ENCODE peak calls at places on chromosome 16, in five cellular contexts. One of them, this sample, is unnamed.

GRCh38 chr16:66472961-66473610 is 46.0 kb downstream of the BEAN1 start:
- DNase-seq in dorsolateral prefrontal cortex: no peak
- DNase-seq in CD4-positive, alpha-beta memory T cell: no peak
- DNase-seq in A549: no peak
- DNase-seq in sigmoid colon: peak; percentile 58
- DNase-seq in this sample: no peak

GRCh38 chr16:11612110-11612981 is 25.6 kb upstream of the LITAF start:
- DNase-seq in dorsolateral prefrontal cortex: no peak
- DNase-seq in CD4-positive, alpha-beta memory T cell: no peak
- DNase-seq in A549: no peak
- DNase-seq in sigmoid colon: no peak
- DNase-seq in this sample: no peak

GRCh38 chr16:87326151-87326571 is 9.0 kb upstream of the C16orf95 start:
- DNase-seq in dorsolateral prefrontal cortex: no peak
- DNase-seq in CD4-positive, alpha-beta memory T cell: no peak
- DNase-seq in A549: no peak
- DNase-seq in sigmoid colon: no peak
- DNase-seq in this sample: no peak

GRCh38 chr16:89921699-89922476 is 1.3 kb upstream of the TUBB3 start:
- DNase-seq in dorsolateral prefrontal cortex: peak; percentile 75
- DNase-seq in CD4-positive, alpha-beta memory T cell: no peak
- DNase-seq in A549: peak; percentile 90
- DNase-seq in sigmoid colon: peak; percentile 93
- DNase-seq in this sample: no peak

GRCh38 chr16:17251496-17251895 is 219.3 kb downstream of the XYLT1 start:
- DNase-seq in dorsolateral prefrontal cortex: no peak
- DNase-seq in CD4-positive, alpha-beta memory T cell: no peak
- DNase-seq in A549: no peak
- DNase-seq in sigmoid colon: no peak
- DNase-seq in this sample: no peak

GRCh38 chr16:51237861-51238378 is 86.8 kb upstream of the SALL1 start:
- DNase-seq in dorsolateral prefrontal cortex: no peak
- DNase-seq in CD4-positive, alpha-beta memory T cell: no peak
- DNase-seq in A549: no peak
- DNase-seq in sigmoid colon: no peak
- DNase-seq in this sample: no peak

GRCh38 chr16:21283521-21284289 is 5.6 kb upstream of the CRYM start:
- DNase-seq in dorsolateral prefrontal cortex: peak; percentile 66
- DNase-seq in CD4-positive, alpha-beta memory T cell: no peak
- DNase-seq in A549: peak; percentile 56
- DNase-seq in sigmoid colon: peak; percentile 75
- DNase-seq in this sample: no peak

GRCh38 chr16:84514874-84515835 is 10.7 kb upstream of the MEAK7 start:
- DNase-seq in dorsolateral prefrontal cortex: peak; percentile 42
- DNase-seq in CD4-positive, alpha-beta memory T cell: peak; percentile 85
- DNase-seq in A549: no peak
- DNase-seq in sigmoid colon: no peak
- DNase-seq in this sample: no peak

GRCh38 chr16:23145608-23146007 is 3.6 kb downstream of the USP31 start:
- DNase-seq in dorsolateral prefrontal cortex: no peak
- DNase-seq in CD4-positive, alpha-beta memory T cell: no peak
- DNase-seq in A549: no peak
- DNase-seq in sigmoid colon: no peak
- DNase-seq in this sample: no peak

GRCh38 chr16:30473231-30474061 is 904 bp downstream of the ITGAL start:
- DNase-seq in dorsolateral prefrontal cortex: no peak
- DNase-seq in CD4-positive, alpha-beta memory T cell: peak; percentile 38
- DNase-seq in A549: no peak
- DNase-seq in sigmoid colon: no peak
- DNase-seq in this sample: no peak

GRCh38 chr16:67942200-67942509 is 1.8 kb downstream of the LCAT start:
- DNase-seq in dorsolateral prefrontal cortex: no peak
- DNase-seq in CD4-positive, alpha-beta memory T cell: peak; percentile 24
- DNase-seq in A549: peak; percentile 66
- DNase-seq in sigmoid colon: no peak
- DNase-seq in this sample: no peak

GRCh38 chr16:28218109-28218508 is 6.3 kb upstream of the XPO6 start:
- DNase-seq in dorsolateral prefrontal cortex: no peak
- DNase-seq in CD4-positive, alpha-beta memory T cell: peak; percentile 77
- DNase-seq in A549: no peak
- DNase-seq in sigmoid colon: no peak
- DNase-seq in this sample: no peak

GRCh38 chr16:35559911-35560636 is 2100.7 kb downstream of the TP53TG3F start:
- DNase-seq in dorsolateral prefrontal cortex: no peak
- DNase-seq in CD4-positive, alpha-beta memory T cell: no peak
- DNase-seq in A549: no peak
- DNase-seq in sigmoid colon: no peak
- DNase-seq in this sample: no peak

GRCh38 chr16:2535644-2536021 is 2.2 kb upstream of the PDPK1 start:
- DNase-seq in dorsolateral prefrontal cortex: no peak
- DNase-seq in CD4-positive, alpha-beta memory T cell: no peak
- DNase-seq in A549: no peak
- DNase-seq in sigmoid colon: peak; percentile 85
- DNase-seq in this sample: no peak

GRCh38 chr16:9345046-9345445 is 253.6 kb downstream of the HAPSTR1 start:
- DNase-seq in dorsolateral prefrontal cortex: no peak
- DNase-seq in CD4-positive, alpha-beta memory T cell: no peak
- DNase-seq in A549: no peak
- DNase-seq in sigmoid colon: no peak
- DNase-seq in this sample: no peak

GRCh38 chr16:10906914-10907756 is 30.1 kb downstream of the CIITA start:
- DNase-seq in dorsolateral prefrontal cortex: no peak
- DNase-seq in CD4-positive, alpha-beta memory T cell: no peak
- DNase-seq in A549: no peak
- DNase-seq in sigmoid colon: no peak
- DNase-seq in this sample: no peak

GRCh38 chr16:9122969-9123368 is 31.5 kb downstream of the HAPSTR1 start:
- DNase-seq in dorsolateral prefrontal cortex: no peak
- DNase-seq in CD4-positive, alpha-beta memory T cell: no peak
- DNase-seq in A549: no peak
- DNase-seq in sigmoid colon: peak; percentile 2
- DNase-seq in this sample: no peak

GRCh38 chr16:12057276-12057675 is 80.7 kb downstream of the SNX29 start:
- DNase-seq in dorsolateral prefrontal cortex: no peak
- DNase-seq in CD4-positive, alpha-beta memory T cell: no peak
- DNase-seq in A549: no peak
- DNase-seq in sigmoid colon: peak; percentile 69
- DNase-seq in this sample: no peak

GRCh38 chr16:3131755-3132377 is 3.0 kb upstream of the ZNF213 start:
- DNase-seq in dorsolateral prefrontal cortex: no peak
- DNase-seq in CD4-positive, alpha-beta memory T cell: peak; percentile 29
- DNase-seq in A549: no peak
- DNase-seq in sigmoid colon: no peak
- DNase-seq in this sample: no peak

GRCh38 chr16:1167276-1168107 is 14.6 kb downstream of the CACNA1H start:
- DNase-seq in dorsolateral prefrontal cortex: no peak
- DNase-seq in CD4-positive, alpha-beta memory T cell: no peak
- DNase-seq in A549: no peak
- DNase-seq in sigmoid colon: no peak
- DNase-seq in this sample: peak; percentile 77

GRCh38 chr16:7421578-7421977 is 88.9 kb downstream of the RBFOX1 start:
- DNase-seq in dorsolateral prefrontal cortex: no peak
- DNase-seq in CD4-positive, alpha-beta memory T cell: no peak
- DNase-seq in A549: no peak
- DNase-seq in sigmoid colon: no peak
- DNase-seq in this sample: no peak

GRCh38 chr16:72928089-72928981 is 119.6 kb downstream of the ZFHX3 start:
- DNase-seq in dorsolateral prefrontal cortex: no peak
- DNase-seq in CD4-positive, alpha-beta memory T cell: no peak
- DNase-seq in A549: no peak
- DNase-seq in sigmoid colon: peak; percentile 56
- DNase-seq in this sample: no peak

GRCh38 chr16:88977028-88977844 is at the start of gene CBFA2T3:
- DNase-seq in dorsolateral prefrontal cortex: no peak
- DNase-seq in CD4-positive, alpha-beta memory T cell: no peak
- DNase-seq in A549: no peak
- DNase-seq in sigmoid colon: peak; percentile 90
- DNase-seq in this sample: peak; percentile 37

GRCh38 chr16:70703041-70703834 is 17.4 kb upstream of the MTSS2 start:
- DNase-seq in dorsolateral prefrontal cortex: peak; percentile 89
- DNase-seq in CD4-positive, alpha-beta memory T cell: no peak
- DNase-seq in A549: peak; percentile 40
- DNase-seq in sigmoid colon: peak; percentile 94
- DNase-seq in this sample: no peak

GRCh38 chr16:57529324-57530103 is 6.9 kb downstream of the CCDC102A start:
- DNase-seq in dorsolateral prefrontal cortex: no peak
- DNase-seq in CD4-positive, alpha-beta memory T cell: no peak
- DNase-seq in A549: no peak
- DNase-seq in sigmoid colon: peak; percentile 50
- DNase-seq in this sample: no peak

GRCh38 chr16:29815032-29815721 is 775 bp upstream of the PAGR1 start:
- DNase-seq in dorsolateral prefrontal cortex: no peak
- DNase-seq in CD4-positive, alpha-beta memory T cell: no peak
- DNase-seq in A549: no peak
- DNase-seq in sigmoid colon: peak; percentile 79
- DNase-seq in this sample: no peak

GRCh38 chr16:26240807-26241206 is 549.0 kb downstream of the HS3ST4 start:
- DNase-seq in dorsolateral prefrontal cortex: no peak
- DNase-seq in CD4-positive, alpha-beta memory T cell: no peak
- DNase-seq in A549: no peak
- DNase-seq in sigmoid colon: no peak
- DNase-seq in this sample: no peak

GRCh38 chr16:89693931-89694783 is 7.3 kb downstream of the SPATA2L start:
- DNase-seq in dorsolateral prefrontal cortex: no peak
- DNase-seq in CD4-positive, alpha-beta memory T cell: no peak
- DNase-seq in A549: no peak
- DNase-seq in sigmoid colon: peak; percentile 61
- DNase-seq in this sample: no peak

GRCh38 chr16:10907757-10908045 is 30.7 kb downstream of the CIITA start:
- DNase-seq in dorsolateral prefrontal cortex: no peak
- DNase-seq in CD4-positive, alpha-beta memory T cell: no peak
- DNase-seq in A549: no peak
- DNase-seq in sigmoid colon: no peak
- DNase-seq in this sample: no peak

GRCh38 chr16:88790312-88791150 is 5.5 kb upstream of the PIEZO1 start:
- DNase-seq in dorsolateral prefrontal cortex: no peak
- DNase-seq in CD4-positive, alpha-beta memory T cell: peak; percentile 55
- DNase-seq in A549: no peak
- DNase-seq in sigmoid colon: no peak
- DNase-seq in this sample: no peak

GRCh38 chr16:69190598-69190997 is 3.6 kb downstream of the SNTB2 start:
- DNase-seq in dorsolateral prefrontal cortex: no peak
- DNase-seq in CD4-positive, alpha-beta memory T cell: no peak
- DNase-seq in A549: no peak
- DNase-seq in sigmoid colon: no peak
- DNase-seq in this sample: no peak

GRCh38 chr16:89072216-89073130 is 21.2 kb upstream of the ACSF3 start:
- DNase-seq in dorsolateral prefrontal cortex: no peak
- DNase-seq in CD4-positive, alpha-beta memory T cell: no peak
- DNase-seq in A549: no peak
- DNase-seq in sigmoid colon: peak; percentile 79
- DNase-seq in this sample: no peak

GRCh38 chr16:89409161-89409711 is 81.1 kb downstream of the ANKRD11 start:
- DNase-seq in dorsolateral prefrontal cortex: no peak
- DNase-seq in CD4-positive, alpha-beta memory T cell: peak; percentile 86
- DNase-seq in A549: no peak
- DNase-seq in sigmoid colon: no peak
- DNase-seq in this sample: no peak

GRCh38 chr16:78684040-78684611 is 584.7 kb downstream of the WWOX start:
- DNase-seq in dorsolateral prefrontal cortex: no peak
- DNase-seq in CD4-positive, alpha-beta memory T cell: no peak
- DNase-seq in A549: peak; percentile 6
- DNase-seq in sigmoid colon: peak; percentile 81
- DNase-seq in this sample: no peak

GRCh38 chr16:80265624-80266306 is 275.0 kb upstream of the DYNLRB2 start:
- DNase-seq in dorsolateral prefrontal cortex: no peak
- DNase-seq in CD4-positive, alpha-beta memory T cell: no peak
- DNase-seq in A549: no peak
- DNase-seq in sigmoid colon: no peak
- DNase-seq in this sample: no peak
- H3K27ac ChIP-seq in dorsolateral prefrontal cortex: no peak overlapping the region
- H3K27ac ChIP-seq in CD4-positive, alpha-beta memory T cell: no peak overlapping the region
- H3K27ac ChIP-seq in A549: no peak overlapping the region
- H3K27ac ChIP-seq in sigmoid colon: no peak overlapping the region
- H3K27ac ChIP-seq in this sample: no peak overlapping the region

GRCh38 chr16:13348416-13348815 is 447.0 kb downstream of the SHISA9 start:
- DNase-seq in dorsolateral prefrontal cortex: no peak
- DNase-seq in CD4-positive, alpha-beta memory T cell: no peak
- DNase-seq in A549: no peak
- DNase-seq in sigmoid colon: no peak
- DNase-seq in this sample: no peak

GRCh38 chr16:13351651-13352217 is 450.3 kb downstream of the SHISA9 start:
- DNase-seq in dorsolateral prefrontal cortex: no peak
- DNase-seq in CD4-positive, alpha-beta memory T cell: no peak
- DNase-seq in A549: no peak
- DNase-seq in sigmoid colon: no peak
- DNase-seq in this sample: no peak

GRCh38 chr16:13350000-13350399 is 448.6 kb downstream of the SHISA9 start:
- DNase-seq in dorsolateral prefrontal cortex: no peak
- DNase-seq in CD4-positive, alpha-beta memory T cell: no peak
- DNase-seq in A549: no peak
- DNase-seq in sigmoid colon: no peak
- DNase-seq in this sample: no peak

DNA sequence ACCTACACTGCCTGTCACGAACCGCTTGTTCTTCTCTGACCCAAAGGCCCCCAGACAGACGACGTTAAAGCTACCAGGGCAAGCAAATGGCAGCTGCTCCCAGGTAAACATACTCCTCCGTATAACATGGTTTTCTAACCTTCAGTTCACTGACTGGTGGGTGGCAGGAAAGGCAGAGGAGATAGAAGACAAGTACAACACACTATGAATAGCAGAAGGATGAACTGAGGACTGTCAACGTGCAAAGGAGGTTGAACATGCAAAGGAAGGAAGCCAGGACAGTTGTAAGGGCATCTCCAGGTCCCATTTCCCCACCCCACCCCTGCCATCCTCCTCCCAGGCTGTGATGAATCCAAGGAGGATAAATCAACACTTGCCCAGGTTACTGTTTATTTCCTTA is 449.8 kb downstream of the SHISA9 start:
- DNase-seq in dorsolateral prefrontal cortex: no peak
- DNase-seq in CD4-positive, alpha-beta memory T cell: no peak
- DNase-seq in A549: no peak
- DNase-seq in sigmoid colon: no peak
- DNase-seq in this sample: no peak
- H3K27ac ChIP-seq in dorsolateral prefrontal cortex: no peak overlapping the region
- H3K27ac ChIP-seq in CD4-positive, alpha-beta memory T cell: no peak overlapping the region
- H3K27ac ChIP-seq in A549: no peak overlapping the region
- H3K27ac ChIP-seq in sigmoid colon: no peak overlapping the region
- H3K27ac ChIP-seq in this sample: no peak overlapping the region

DNA sequence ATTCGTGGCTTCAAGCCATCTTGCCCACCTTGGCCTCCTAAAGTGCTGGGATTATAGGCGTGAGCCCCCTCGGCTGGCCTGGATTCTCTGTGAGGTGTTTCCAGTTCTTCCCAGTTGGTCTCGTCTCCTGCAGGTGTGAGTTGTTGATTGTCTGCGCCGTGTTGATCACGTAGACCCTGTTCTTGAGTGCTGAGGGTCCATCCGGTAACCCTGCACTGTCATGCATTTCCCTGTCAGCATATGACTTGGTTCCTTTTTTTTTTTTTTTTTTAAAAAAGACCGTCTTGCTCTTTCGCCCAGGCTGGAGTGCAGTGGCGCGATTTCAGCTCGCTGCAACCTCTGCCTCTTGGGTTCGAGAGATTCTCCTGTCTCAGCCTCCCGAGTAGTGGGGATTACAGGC is 17.2 kb downstream of the MGRN1 start:
- DNase-seq in dorsolateral prefrontal cortex: no peak
- DNase-seq in CD4-positive, alpha-beta memory T cell: no peak
- DNase-seq in A549: no peak
- DNase-seq in sigmoid colon: no peak
- DNase-seq in this sample: no peak
- H3K27ac ChIP-seq in dorsolateral prefrontal cortex: no peak overlapping the region
- H3K27ac ChIP-seq in CD4-positive, alpha-beta memory T cell: no peak overlapping the region
- H3K27ac ChIP-seq in A549: no peak overlapping the region
- H3K27ac ChIP-seq in sigmoid colon: no peak overlapping the region
- H3K27ac ChIP-seq in this sample: no peak overlapping the region

GRCh38 chr16:85987750-85988078 is 88.8 kb downstream of the IRF8 start:
- DNase-seq in dorsolateral prefrontal cortex: no peak
- DNase-seq in CD4-positive, alpha-beta memory T cell: peak; percentile 12
- DNase-seq in A549: peak; percentile 79
- DNase-seq in sigmoid colon: peak; percentile 35
- DNase-seq in this sample: no peak
- H3K27ac ChIP-seq in dorsolateral prefrontal cortex: no peak overlapping the region
- H3K27ac ChIP-seq in CD4-positive, alpha-beta memory T cell: no peak overlapping the region
- H3K27ac ChIP-seq in A549: no peak overlapping the region
- H3K27ac ChIP-seq in sigmoid colon: no peak overlapping the region
- H3K27ac ChIP-seq in this sample: no peak overlapping the region